ENCODE peak calls at places on chromosomes 11 and 22, in nine cellular contexts. C is GM23248, H is small intestine, W is DND-41, O is ascending aorta, D is uterus, X is mesendoderm, V is colonic mucosa, K is testis. Q is an unnamed sample. For H3K27me3, the result is how much of the 10 kb centered on the place peaks cover.

GRCh38 chr11:114346709-114347141 is 50.5 kb downstream of the NNMT start:
- DNase-seq in C (no peak), K (no peak), W (peak), O (no peak), D (no peak), H (peak), X (no peak), V (no peak), Q (no peak)

GRCh38 chr22:45709004-45709739 is 37.5 kb downstream of the ATXN10 start:
- DNase-seq in X (no peak), C (peak), V (no peak), D (no peak), H (no peak), O (no peak), W (no peak), K (no peak), Q (no peak)

GRCh38 chr22:28674121-28674563 is 5.5 kb downstream of the TTC28 start:
- DNase-seq in D (no peak), C (peak), W (peak), X (no peak), K (no peak), V (no peak), O (no peak), H (peak), Q (peak)

GRCh38 chr11:76391039-76391438 is 9.9 kb downstream of the GVQW3 start:
- DNase-seq in X (no peak), W (no peak), O (no peak), D (no peak), C (no peak), V (no peak), H (peak), K (no peak), Q (no peak)

GRCh38 chr11:59918494-59918893 is 19.7 kb upstream of the OOSP1 start:
- DNase-seq in O (no peak), K (no peak), H (no peak), C (peak), X (no peak), W (no peak), D (no peak), V (no peak), Q (no peak)

GRCh38 chr11:102110761-102111010 is 439 bp downstream of the YAP1 start:
- DNase-seq in H (no peak), W (no peak), K (no peak), D (no peak), C (no peak), V (no peak), X (no peak), O (peak), Q (no peak)

GRCh38 chr11:126310229-126310991 is 6.5 kb downstream of the DCPS start:
- DNase-seq in O (peak), K (peak), W (peak), C (peak), X (peak), V (peak), D (peak), H (peak), Q (peak)

GRCh38 chr11:44866301-44866700 is 84.4 kb downstream of the TP53I11 start:
- DNase-seq in H (no peak), V (no peak), C (no peak), K (no peak), D (no peak), X (no peak), O (no peak), W (no peak), Q (no peak)

GRCh38 chr11:24903555-24903954 is 406.7 kb downstream of the LUZP2 start:
- DNase-seq in D (no peak), X (no peak), K (no peak), C (no peak), W (no peak), V (no peak), O (no peak), H (no peak), Q (no peak)

GRCh38 chr11:9982127-9982795 is 311.8 kb downstream of the SBF2 start:
- DNase-seq in V (no peak), D (no peak), H (no peak), O (no peak), K (no peak), W (no peak), X (no peak), C (peak), Q (no peak)

GRCh38 chr11:106276859-106277436 is 199.5 kb downstream of the AASDHPPT start:
- DNase-seq in K (no peak), D (no peak), X (peak), C (no peak), W (peak), V (no peak), H (no peak), O (no peak), Q (no peak)

GRCh38 chr11:86151188-86152005 is 82.5 kb upstream of the PICALM start:
- DNase-seq in X (peak), D (peak), W (peak), V (no peak), O (peak), K (peak), H (no peak), C (peak), Q (no peak)

GRCh38 chr11:100831929-100832480 is 144.9 kb downstream of the ARHGAP42 start:
- DNase-seq in V (no peak), H (no peak), O (no peak), W (no peak), D (no peak), X (no peak), K (no peak), C (peak), Q (no peak)

GRCh38 chr11:1074244-1075221 is at the start of gene MUC2:
- DNase-seq in C (no peak), X (no peak), H (peak), D (peak), V (no peak), O (peak), W (no peak), K (no peak), Q (no peak)

GRCh38 chr11:1442163-1442562 is 44.4 kb downstream of the MOB2 start:
- DNase-seq in D (no peak), H (peak), O (no peak), W (no peak), K (no peak), X (peak), V (no peak), C (peak), Q (no peak)

GRCh38 chr11:8327761-8328192 is 64.1 kb upstream of the LMO1 start:
- DNase-seq in K (no peak), H (no peak), W (no peak), V (no peak), C (no peak), D (no peak), X (no peak), O (no peak), Q (no peak)

GRCh38 chr11:121884601-121885000 is 231.4 kb downstream of the BLID start:
- DNase-seq in H (no peak), D (no peak), X (no peak), O (no peak), W (no peak), V (no peak), K (no peak), C (no peak), Q (no peak)

GRCh38 chr11:9066432-9066925 is 24.9 kb downstream of the SCUBE2 start:
- DNase-seq in K (no peak), W (no peak), C (no peak), O (no peak), V (no peak), H (no peak), D (no peak), X (no peak), Q (no peak)

GRCh38 chr11:26946209-26946828 is 47.6 kb upstream of the FIBIN start:
- DNase-seq in D (no peak), V (no peak), C (peak), X (no peak), O (no peak), K (no peak), H (no peak), W (no peak), Q (no peak)

GRCh38 chr22:35411112-35411511 is 11.2 kb downstream of the MCM5 start:
- DNase-seq in X (peak), D (no peak), O (no peak), V (no peak), C (no peak), H (no peak), K (no peak), W (no peak), Q (no peak)

GRCh38 chr22:48104786-48105185 is 1342.3 kb downstream of the TBC1D22A start:
- DNase-seq in K (no peak), V (no peak), X (no peak), C (no peak), D (no peak), O (no peak), H (no peak), W (no peak), Q (no peak)

GRCh38 chr11:45168366-45169130 is 22.1 kb downstream of the PRDM11 start:
- DNase-seq in C (no peak), V (no peak), H (no peak), W (no peak), K (no peak), X (no peak), D (no peak), O (no peak), Q (no peak)

GRCh38 chr11:77127969-77128691 is at the start of gene MYO7A:
- DNase-seq in H (peak), K (peak), D (peak), V (peak), C (peak), W (no peak), O (peak), X (peak), Q (no peak)

GRCh38 chr11:34178422-34178821 is 73.0 kb downstream of the NAT10 start:
- DNase-seq in X (no peak), V (no peak), C (no peak), O (no peak), H (no peak), W (no peak), K (no peak), D (no peak), Q (no peak)

GRCh38 chr11:34175284-34176019 is 70.0 kb downstream of the NAT10 start:
- DNase-seq in C (no peak), D (no peak), O (no peak), W (no peak), H (no peak), K (no peak), V (no peak), X (no peak), Q (no peak)

GRCh38 chr11:34173050-34173449 is 67.6 kb downstream of the NAT10 start:
- DNase-seq in H (no peak), O (no peak), V (no peak), W (no peak), X (no peak), C (no peak), D (no peak), K (no peak), Q (no peak)

GRCh38 chr11:34176980-34177319 is 71.5 kb downstream of the NAT10 start:
- DNase-seq in D (no peak), X (no peak), H (no peak), K (no peak), O (no peak), W (no peak), C (no peak), V (no peak), Q (no peak)

DNA sequence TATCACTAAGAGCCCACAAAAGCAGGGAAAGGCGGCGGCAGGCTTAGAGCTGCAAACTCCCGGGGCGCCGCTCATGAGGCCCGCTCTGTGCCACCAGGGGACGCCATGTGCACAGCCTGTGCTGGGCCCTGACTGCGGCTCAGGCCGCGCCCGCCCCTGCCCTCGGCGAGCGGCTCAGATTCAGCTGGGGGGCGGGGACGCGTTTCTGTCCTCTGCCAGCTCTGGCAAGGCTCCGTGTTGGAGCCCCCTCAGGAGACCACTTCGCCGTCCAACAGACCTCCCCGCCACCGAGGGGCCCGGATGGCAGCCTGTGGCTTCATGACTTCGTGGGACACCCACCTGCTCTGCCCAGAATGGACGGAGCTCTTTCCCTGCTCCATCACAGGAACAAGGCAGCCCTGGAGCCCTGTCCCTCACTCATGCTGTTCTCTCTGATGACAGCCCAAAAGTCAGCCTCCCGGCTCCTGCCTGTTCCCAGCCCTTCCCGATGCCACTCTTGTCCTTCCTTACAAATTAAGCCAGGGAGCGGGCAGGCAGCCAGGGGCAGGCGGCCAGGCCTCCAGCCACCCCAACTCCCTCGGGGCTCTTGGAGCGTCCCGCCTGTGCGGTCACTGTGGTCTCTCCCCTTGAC is 69.1 kb downstream of the NAT10 start:
- DNase-seq in O (peak), C (peak), W (peak), H (peak), V (peak), K (peak), D (peak), X (peak), Q (peak)
- H3K4me3 ChIP-seq in O (peak), C (peak), W (no peak), H (no peak), V (peak), K (no peak), D (no peak), X (no peak), Q (no peak)

DNA sequence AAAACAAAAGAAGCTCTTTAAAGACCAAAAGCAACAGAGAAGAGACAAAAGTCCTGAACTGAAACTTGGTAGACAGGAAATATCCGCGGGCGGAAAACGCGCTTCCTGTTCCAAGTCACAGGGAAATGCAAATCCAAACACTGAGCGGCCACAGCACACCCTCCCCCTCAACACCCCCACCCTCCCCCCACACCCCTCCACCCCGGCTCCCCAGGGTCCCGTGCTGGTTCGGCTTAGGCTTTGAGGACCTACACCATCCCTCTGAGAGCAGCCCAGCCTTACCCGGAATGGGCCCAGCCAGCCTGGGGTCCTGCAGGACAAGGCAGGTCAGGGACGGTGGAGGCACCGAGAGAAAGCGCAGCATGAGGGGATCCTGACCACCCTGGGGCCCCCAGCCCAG is 160.4 kb downstream of the BRD1 start:
- DNase-seq in H (no peak), W (peak), C (no peak), K (no peak), D (no peak), X (no peak), O (no peak), V (no peak), Q (no peak)
- H3K27ac ChIP-seq in H (peak), W (no peak), C (no peak), K (no peak), D (no peak), X (no peak), O (no peak), V (no peak), Q (no peak)

GRCh38 chr11:2927493-2927800 is 1.8 kb downstream of the PHLDA2 start:
- DNase-seq in K (no peak), H (no peak), V (no peak), O (no peak), D (no peak), X (no peak), W (no peak), C (no peak), Q (no peak)
- H3K27me3 ChIP-seq in K (under half), H (under half), V (under half), O (under half), D (under half), X (under half), W (under half), C (under half), Q (under half)

DNA sequence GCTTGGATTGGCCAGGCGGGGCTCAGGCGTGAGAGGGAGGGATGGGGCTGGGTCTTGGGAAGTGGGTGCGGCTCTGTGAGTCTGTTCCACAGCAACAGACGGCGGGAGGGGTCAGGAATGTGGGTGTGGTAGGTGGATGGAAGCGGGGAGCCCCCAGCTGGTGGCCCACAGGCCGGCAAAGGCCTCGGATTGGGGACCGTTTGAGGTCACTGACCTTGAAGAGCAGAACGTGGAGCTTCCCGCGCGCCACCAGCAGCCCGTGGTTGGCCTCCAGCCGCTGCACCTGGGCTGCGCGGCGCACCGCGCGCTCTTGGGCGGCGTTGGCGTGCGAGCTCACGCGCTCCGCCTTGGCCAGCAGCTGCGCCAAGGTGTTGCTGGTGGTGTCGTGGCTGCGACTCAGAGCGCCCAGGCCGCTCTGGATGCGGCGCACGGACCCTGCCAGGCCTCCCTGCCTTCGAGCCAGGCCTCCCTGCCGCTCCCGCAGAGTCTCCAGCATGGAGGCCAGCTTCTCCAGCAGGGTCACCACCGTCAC is 356 bp downstream of the CAVIN3 start:
- DNase-seq in H (peak), C (peak), O (peak), W (no peak), K (peak), X (peak), V (peak), D (peak), Q (no peak)
- H3K4me3 ChIP-seq in H (peak), C (peak), O (peak), W (no peak), K (peak), X (peak), V (peak), D (peak), Q (no peak)

GRCh38 chr22:39374801-39375200 is 24.8 kb upstream of the TAB1 start:
- DNase-seq in O (no peak), W (no peak), V (no peak), D (no peak), C (no peak), H (no peak), K (no peak), X (no peak), Q (no peak)
- H3K27ac ChIP-seq in O (no peak), W (no peak), V (no peak), D (no peak), C (no peak), H (no peak), K (no peak), X (no peak), Q (no peak)

GRCh38 chr22:37275622-37276021 is 6.7 kb upstream of the CYTH4 start:
- DNase-seq in H (no peak), X (no peak), W (no peak), O (no peak), C (no peak), K (no peak), D (no peak), V (no peak), Q (no peak)

GRCh38 chr22:37279469-37279868 is 2.8 kb upstream of the CYTH4 start:
- DNase-seq in X (no peak), D (no peak), O (no peak), V (no peak), K (no peak), W (no peak), H (no peak), C (no peak), Q (no peak)

GRCh38 chr22:37276771-37277170 is 5.5 kb upstream of the CYTH4 start:
- DNase-seq in H (no peak), K (no peak), W (no peak), D (no peak), V (no peak), C (no peak), X (no peak), O (no peak), Q (no peak)

GRCh38 chr22:37280718-37281117 is 1.6 kb upstream of the CYTH4 start:
- DNase-seq in H (no peak), X (no peak), C (no peak), V (no peak), D (no peak), K (no peak), W (no peak), O (no peak), Q (no peak)

DNA sequence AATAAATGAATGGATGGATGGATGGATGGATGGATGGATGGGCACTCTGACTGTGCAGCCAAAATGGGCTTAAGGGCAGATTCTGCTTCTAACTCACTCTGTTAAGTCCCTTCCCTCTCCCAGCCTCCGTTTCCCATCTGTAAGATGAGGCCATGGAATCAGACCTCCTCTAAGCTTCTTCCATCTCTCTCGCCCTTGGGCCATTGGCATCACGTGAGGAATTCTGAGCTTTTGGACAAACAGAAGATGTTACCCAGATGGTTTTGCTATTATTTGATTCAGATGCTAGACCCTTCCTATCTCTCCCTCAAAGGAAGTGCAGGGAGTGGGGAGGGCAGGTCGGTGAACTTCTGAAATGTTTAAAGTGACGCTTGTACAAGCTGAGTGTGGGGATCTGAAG is 4.0 kb upstream of the CYTH4 start:
- DNase-seq in X (no peak), K (no peak), D (no peak), C (no peak), H (no peak), O (no peak), W (no peak), V (no peak), Q (no peak)
- H3K27me3 ChIP-seq in X (under half), K (under half), D (under half), C (under half), H (under half), O (under half), W (under half), V (under half), Q (under half)

DNA sequence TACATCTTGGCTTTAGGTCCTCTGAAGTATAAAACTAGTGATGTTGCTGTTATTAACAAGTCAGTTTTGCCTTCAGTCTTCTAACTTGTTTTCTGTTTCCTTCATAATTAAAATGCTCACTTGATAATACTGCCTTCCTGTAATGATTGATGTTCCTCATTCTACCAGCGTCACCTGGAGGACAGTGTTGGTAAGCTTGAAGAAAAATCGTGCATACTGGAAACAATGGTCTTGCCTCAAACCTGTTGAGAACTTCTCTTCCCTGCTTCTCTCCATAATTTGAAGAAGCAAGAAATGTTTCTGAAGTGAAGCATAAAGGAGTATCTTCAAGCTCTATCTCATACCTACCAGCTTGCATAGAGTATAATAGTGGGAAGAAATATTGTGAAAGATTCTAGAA is 3.0 kb downstream of the YWHAH start:
- DNase-seq in K (no peak), W (peak), V (peak), H (peak), X (peak), O (no peak), C (no peak), D (no peak), Q (peak)
- H3K4me3 ChIP-seq in K (no peak), W (no peak), V (no peak), H (no peak), X (no peak), O (peak), C (peak), D (no peak), Q (no peak)

GRCh38 chr22:19807914-19808872 is 46.5 kb downstream of the GNB1L start:
- DNase-seq in O (no peak), V (no peak), W (no peak), D (peak), K (no peak), X (no peak), C (no peak), H (no peak), Q (no peak)

GRCh38 chr22:19806213-19807160 is 45.9 kb downstream of the TBX1 start:
- DNase-seq in O (no peak), D (peak), H (peak), K (no peak), V (peak), X (no peak), C (no peak), W (no peak), Q (no peak)

GRCh38 chr22:19803736-19804267 is 43.2 kb downstream of the TBX1 start:
- DNase-seq in K (no peak), C (no peak), D (no peak), X (no peak), W (no peak), H (no peak), V (no peak), O (no peak), Q (no peak)

GRCh38 chr22:19807161-19807913 is 46.8 kb downstream of the TBX1 start:
- DNase-seq in H (no peak), C (no peak), K (no peak), V (no peak), O (no peak), D (peak), W (no peak), X (no peak), Q (no peak)

GRCh38 chr22:19805821-19806212 is 45.2 kb downstream of the TBX1 start:
- DNase-seq in W (no peak), V (no peak), C (no peak), O (no peak), H (no peak), D (peak), X (no peak), K (no peak), Q (no peak)
- H3K27ac ChIP-seq in W (no peak), V (no peak), C (no peak), O (no peak), H (no peak), D (no peak), X (no peak), K (no peak), Q (no peak)